ENCODE peak calls at places on chromosomes 13 and 19, in six cellular contexts. N, V, U, L, F and H are unnamed samples.

GRCh38 chr19:38635483-38636399 is 11.7 kb upstream of the ACTN4 start:
- DNase-seq in L (no peak), F (no peak), N (no peak), V (no peak), U (no peak), H (no peak)

GRCh38 chr13:27926644-27927434 is 7.0 kb downstream of the PDX1 start:
- DNase-seq in F (no peak), L (no peak), N (no peak), U (peak; percentile 62), V (no peak), H (peak; percentile 49)

GRCh38 chr19:10981496-10981895 is 20.7 kb downstream of the SMARCA4 start:
- DNase-seq in F (no peak), L (no peak), V (peak; percentile 43), U (no peak), N (no peak), H (no peak)

GRCh38 chr19:12703056-12703455 is 6.6 kb upstream of the FBXW9 start:
- DNase-seq in F (peak; percentile 82), N (peak; percentile 52), L (no peak), V (peak; percentile 53), U (peak; percentile 94), H (peak; percentile 91)

GRCh38 chr19:273393-273792 is 17.8 kb downstream of the PLPP2 start:
- DNase-seq in F (no peak), U (no peak), V (no peak), N (no peak), L (no peak), H (no peak)

GRCh38 chr13:33464345-33464744 is 178.8 kb upstream of the STARD13 start:
- DNase-seq in U (no peak), F (no peak), V (no peak), N (no peak), L (no peak), H (no peak)

GRCh38 chr19:6127716-6128335 is 7.6 kb upstream of the ACSBG2 start:
- DNase-seq in U (no peak), L (no peak), F (no peak), V (peak; percentile 8), N (no peak), H (no peak)

GRCh38 chr19:21698215-21698614 is 69.2 kb downstream of the ZNF100 start:
- DNase-seq in U (peak; percentile 74), L (no peak), V (peak; percentile 24), F (no peak), N (peak; percentile 25), H (peak; percentile 17)

GRCh38 chr13:22486490-22486889 is 694.3 kb upstream of the SGCG start:
- DNase-seq in N (no peak), L (no peak), F (no peak), U (no peak), V (no peak), H (no peak)

GRCh38 chr19:18291590-18292459 is 10.4 kb upstream of the JUND start:
- DNase-seq in F (peak; percentile 92), L (no peak), V (peak; percentile 85), U (peak; percentile 86), N (peak; percentile 35), H (peak; percentile 77)

GRCh38 chr19:48568345-48568886 is 16.4 kb downstream of the SULT2B1 start:
- DNase-seq in V (peak; percentile 92), L (no peak), U (peak; percentile 65), F (no peak), N (peak; percentile 83), H (peak; percentile 26)

GRCh38 chr13:77330009-77330471 is 3.1 kb upstream of the MYCBP2 start:
- DNase-seq in N (no peak), V (peak; percentile 44), L (no peak), F (no peak), U (no peak), H (no peak)

GRCh38 chr19:12763100-12763499 is 11.5 kb downstream of the BEST2 start:
- DNase-seq in L (no peak), N (no peak), V (no peak), U (no peak), F (no peak), H (no peak)

GRCh38 chr19:40403262-40403984 is 9.8 kb downstream of the PRX start:
- DNase-seq in U (peak; percentile 99), L (no peak), N (peak; percentile 76), F (peak; percentile 81), V (peak; percentile 81), H (peak; percentile 97)

GRCh38 chr13:111006508-111007031 is 91.7 kb upstream of the ANKRD10 start:
- DNase-seq in V (peak; percentile 92), U (peak; percentile 19), N (no peak), F (no peak), L (no peak), H (peak; percentile 37)

GRCh38 chr19:13277104-13277809 is 127.0 kb downstream of the IER2 start:
- DNase-seq in N (peak; percentile 96), F (peak; percentile 73), L (peak; percentile 88), U (peak; percentile 86), V (peak; percentile 78), H (peak; percentile 73)

GRCh38 chr13:45369116-45369515 is 28.1 kb upstream of the TPT1 start:
- DNase-seq in U (no peak), N (no peak), F (no peak), L (no peak), V (no peak), H (no peak)

GRCh38 chr13:37313383-37313782 is 207.9 kb upstream of the CSNK1A1L start:
- DNase-seq in V (peak; percentile 91), L (no peak), U (no peak), N (peak; percentile 16), F (no peak), H (no peak)

GRCh38 chr13:98258226-98258625 is 81.2 kb upstream of the RNF113B start:
- DNase-seq in V (no peak), N (no peak), U (no peak), L (no peak), F (no peak), H (no peak)

GRCh38 chr13:23899555-23899954 is 2.3 kb upstream of the C1QTNF9B start:
- DNase-seq in L (no peak), V (peak; percentile 79), N (peak; percentile 70), F (peak; percentile 32), U (peak; percentile 49), H (peak; percentile 34)

GRCh38 chr13:53411443-53411842 is 382.8 kb downstream of the OLFM4 start:
- DNase-seq in N (no peak), L (no peak), F (no peak), U (no peak), V (no peak), H (peak; percentile 63)

GRCh38 chr13:103517066-103517767 is 451.0 kb upstream of the SLC10A2 start:
- DNase-seq in F (no peak), L (no peak), U (no peak), N (no peak), V (peak; percentile 2), H (no peak)

GRCh38 chr13:32073180-32073864 is 41.7 kb downstream of the FRY start:
- DNase-seq in U (no peak), N (no peak), V (no peak), L (no peak), F (no peak), H (no peak)
- TF ChIP-seq EZH2 in U (no peak), N (no peak), V (no peak), L (no peak), F (no peak), H (no peak)

DNA sequence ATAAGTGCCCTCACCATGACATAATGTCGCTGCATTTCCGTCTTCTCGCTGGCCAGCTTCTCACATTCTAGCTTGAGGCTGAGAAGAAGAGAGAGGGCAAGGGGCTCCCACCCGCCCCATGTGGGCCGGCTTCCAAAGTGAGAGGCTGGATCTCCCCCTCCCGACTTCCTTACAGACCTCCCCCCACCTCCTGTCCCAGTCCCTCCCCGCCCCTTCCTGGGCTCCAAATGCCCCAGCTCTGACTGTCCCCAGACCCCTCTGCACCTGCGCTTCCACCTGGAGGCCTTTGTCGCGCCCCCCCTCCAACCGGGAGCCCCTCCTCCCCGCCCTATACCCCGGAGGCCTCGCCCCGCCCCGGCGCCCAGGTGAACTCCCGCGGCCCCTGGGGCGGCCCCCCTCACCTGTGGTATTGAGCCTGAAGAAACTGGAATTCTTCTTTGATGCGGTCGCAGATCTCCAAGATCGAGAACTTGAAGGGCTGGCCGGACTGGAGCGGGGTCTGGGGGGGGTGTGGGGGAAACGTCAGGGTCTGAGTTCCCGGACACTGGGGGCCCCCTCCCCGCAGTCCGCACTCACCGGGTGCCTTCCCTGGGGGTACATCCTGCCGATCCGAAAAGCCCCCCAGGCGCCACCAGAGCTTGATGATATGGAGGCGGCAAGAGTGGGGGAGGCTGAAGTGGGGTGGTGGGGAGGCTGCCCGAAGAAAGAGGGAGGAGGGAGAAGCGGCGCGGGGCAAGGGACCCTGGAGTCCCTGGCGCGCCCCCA is 593 bp downstream of the TLE2 start:
- DNase-seq in V (no peak), U (peak; percentile 79), L (no peak), F (no peak), N (no peak), H (peak; percentile 24)
- TF ChIP-seq EZH2 in V (no peak), U (peak; percentile 57), L (no peak), F (peak; percentile 74), N (no peak), H (peak; percentile 93)

DNA sequence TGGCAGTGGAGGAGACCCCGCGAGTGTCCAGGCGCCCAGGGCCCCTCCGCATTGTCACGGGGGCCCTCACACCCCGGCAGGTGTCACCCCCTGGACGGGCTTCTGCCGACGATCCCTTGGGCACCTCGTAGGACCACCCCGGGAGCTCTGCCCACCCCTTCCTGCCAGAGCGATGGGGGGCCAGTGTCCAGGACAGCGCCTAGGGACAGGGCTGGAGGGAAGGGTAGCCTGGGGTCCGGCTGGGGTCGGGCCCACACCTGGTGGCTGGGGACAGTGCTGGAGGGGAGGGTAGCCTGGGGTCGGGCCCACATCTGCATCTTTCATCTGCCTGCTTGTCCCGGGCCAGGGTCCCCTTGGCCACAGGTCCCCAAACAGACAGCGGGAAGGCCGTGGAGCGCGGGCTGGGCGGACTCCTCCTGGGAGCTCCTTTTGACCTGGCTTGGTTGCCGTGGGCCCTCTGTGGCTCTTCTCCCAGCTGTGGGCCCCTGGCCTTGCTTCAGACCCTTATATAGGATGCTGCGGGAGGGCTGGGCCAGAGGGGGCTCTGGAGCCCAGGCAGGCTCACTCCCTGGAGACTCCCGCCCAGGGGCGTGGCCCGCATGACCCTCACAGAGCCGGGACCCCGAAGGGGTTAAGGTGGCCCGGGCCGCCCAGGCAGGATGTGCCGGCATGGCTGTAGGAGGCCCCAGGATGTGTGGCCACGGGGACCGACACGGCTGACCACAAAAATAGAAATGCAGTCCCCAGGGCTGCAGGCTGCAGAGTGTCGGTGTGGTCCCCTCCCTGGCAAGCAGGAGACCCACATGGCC is 74.1 kb upstream of the MCF2L start:
- DNase-seq in V (no peak), U (peak; percentile 65), L (no peak), N (no peak), F (no peak), H (peak; percentile 73)
- TF ChIP-seq EZH2 in V (peak; percentile 69), U (no peak), L (no peak), N (no peak), F (no peak), H (no peak)

DNA sequence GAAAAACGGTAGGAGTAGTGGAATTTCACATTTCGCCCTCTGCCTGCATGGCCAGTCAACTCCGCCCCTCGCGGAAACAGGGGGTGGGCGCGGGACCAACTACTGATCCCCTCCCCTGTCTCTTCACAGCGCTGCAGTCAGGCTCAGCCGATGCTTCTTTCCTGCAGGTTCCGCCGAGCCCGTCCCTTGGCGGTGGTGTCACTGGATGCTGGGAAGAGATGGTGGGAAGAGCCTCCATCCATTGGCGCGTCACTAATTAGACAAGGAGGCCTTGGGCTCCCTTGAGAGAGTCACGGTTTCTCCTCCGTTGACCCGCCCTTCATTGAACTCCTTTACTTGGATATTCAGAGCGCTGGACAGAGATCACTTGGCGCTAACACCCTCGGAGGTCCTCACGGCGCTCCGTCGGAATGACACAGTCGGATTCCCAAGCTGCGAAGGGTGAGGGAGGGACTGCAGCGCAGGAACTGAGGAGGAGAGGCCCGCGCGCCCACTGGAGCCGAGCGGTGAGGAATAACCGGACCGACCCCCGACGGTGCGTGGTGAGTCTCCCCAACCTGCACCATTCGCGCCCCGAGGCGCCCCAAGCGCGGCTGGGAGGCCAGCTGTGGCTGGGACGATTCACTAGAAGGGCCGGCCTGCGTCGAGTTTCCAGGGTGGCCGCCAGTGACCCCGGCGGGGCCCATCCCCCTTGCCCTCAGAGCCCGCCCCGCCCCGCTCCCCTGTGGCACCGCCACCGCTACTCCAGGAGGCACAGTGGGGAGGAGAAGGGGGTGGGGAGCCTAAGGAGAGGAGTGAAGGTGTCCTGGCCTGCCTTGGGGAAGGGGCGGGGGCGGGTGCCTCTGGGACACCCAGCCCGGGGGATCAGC is 11.2 kb upstream of the CEACAM21 start:
- DNase-seq in U (peak; percentile 69), F (no peak), V (no peak), L (no peak), N (no peak), H (peak; percentile 32)
- TF ChIP-seq EZH2 in U (peak; percentile 61), F (no peak), V (peak; percentile 84), L (no peak), N (no peak), H (no peak)